ENCODE peak calls at places on chromosomes 4 and X, in six cellular contexts. R is tibial artery; A is pancreas; K is heart left ventricle; Q is naive thymus-derived CD4-positive, alpha-beta T cell; W is SK-N-SH. H is an unnamed sample. For H3K9me3 and H3K27me3, the result is how much of the 10 kb centered on the place peaks cover.

GRCh38 chr4:11700751-11701226 is 272.1 kb upstream of the HS3ST1 start:
- DNase-seq in R (no peak), A (no peak), K (no peak), Q (no peak), W (no peak), H (no peak)

GRCh38 chr4:21490682-21491081 is 457.9 kb downstream of the KCNIP4 start:
- DNase-seq in R (no peak), A (no peak), K (no peak), Q (no peak), W (no peak), H (no peak)

GRCh38 chrX:357693-358471 is 28.8 kb downstream of the PPP2R3B start:
- DNase-seq in R (peak), A (no peak), K (peak), Q (no peak), W (no peak), H (no peak)

GRCh38 chrX:19683817-19684216 is 168.5 kb upstream of the MAP3K15 start:
- DNase-seq in R (no peak), A (no peak), K (no peak), Q (no peak), W (no peak), H (no peak)

GRCh38 chr4:106868381-106869035 is 167.6 kb downstream of the DKK2 start:
- DNase-seq in R (no peak), A (no peak), K (no peak), Q (no peak), W (no peak), H (no peak)

GRCh38 chr4:128846063-128846462 is 36.6 kb downstream of the JADE1 start:
- DNase-seq in R (no peak), A (no peak), K (no peak), Q (no peak), W (no peak), H (no peak)

GRCh38 chr4:188930822-188931221 is 791.6 kb downstream of the TRIML1 start:
- DNase-seq in R (no peak), A (no peak), K (no peak), Q (no peak), W (no peak), H (peak)

GRCh38 chr4:7774301-7775019 is 165.2 kb downstream of the AFAP1 start:
- DNase-seq in R (peak), A (no peak), K (no peak), Q (no peak), W (no peak), H (no peak)

GRCh38 chr4:145098675-145099037 is 545 bp downstream of the ABCE1 start:
- DNase-seq in R (no peak), A (no peak), K (peak), Q (no peak), W (peak), H (peak)

GRCh38 chr4:67702166-67702565 is 1.2 kb upstream of the UBA6 start:
- DNase-seq in R (no peak), A (no peak), K (no peak), Q (no peak), W (no peak), H (no peak)

GRCh38 chr4:182770259-182770968 is 146.8 kb downstream of the DCTD start:
- DNase-seq in R (no peak), A (no peak), K (no peak), Q (no peak), W (no peak), H (no peak)

GRCh38 chrX:56745019-56745418 is 16.0 kb downstream of the NBDY start:
- DNase-seq in R (no peak), A (no peak), K (no peak), Q (no peak), W (no peak), H (no peak)

GRCh38 chrX:47918274-47918673 is 81.6 kb downstream of the ZNF81 start:
- DNase-seq in R (no peak), A (no peak), K (no peak), Q (no peak), W (no peak), H (no peak)

GRCh38 chrX:47915886-47916493 is 79.3 kb downstream of the ZNF81 start:
- DNase-seq in R (no peak), A (no peak), K (no peak), Q (no peak), W (no peak), H (no peak)
- H3K9me3 ChIP-seq in R (under half), A (under half), K (under half), Q (under half), W (under half), H (under half)

DNA sequence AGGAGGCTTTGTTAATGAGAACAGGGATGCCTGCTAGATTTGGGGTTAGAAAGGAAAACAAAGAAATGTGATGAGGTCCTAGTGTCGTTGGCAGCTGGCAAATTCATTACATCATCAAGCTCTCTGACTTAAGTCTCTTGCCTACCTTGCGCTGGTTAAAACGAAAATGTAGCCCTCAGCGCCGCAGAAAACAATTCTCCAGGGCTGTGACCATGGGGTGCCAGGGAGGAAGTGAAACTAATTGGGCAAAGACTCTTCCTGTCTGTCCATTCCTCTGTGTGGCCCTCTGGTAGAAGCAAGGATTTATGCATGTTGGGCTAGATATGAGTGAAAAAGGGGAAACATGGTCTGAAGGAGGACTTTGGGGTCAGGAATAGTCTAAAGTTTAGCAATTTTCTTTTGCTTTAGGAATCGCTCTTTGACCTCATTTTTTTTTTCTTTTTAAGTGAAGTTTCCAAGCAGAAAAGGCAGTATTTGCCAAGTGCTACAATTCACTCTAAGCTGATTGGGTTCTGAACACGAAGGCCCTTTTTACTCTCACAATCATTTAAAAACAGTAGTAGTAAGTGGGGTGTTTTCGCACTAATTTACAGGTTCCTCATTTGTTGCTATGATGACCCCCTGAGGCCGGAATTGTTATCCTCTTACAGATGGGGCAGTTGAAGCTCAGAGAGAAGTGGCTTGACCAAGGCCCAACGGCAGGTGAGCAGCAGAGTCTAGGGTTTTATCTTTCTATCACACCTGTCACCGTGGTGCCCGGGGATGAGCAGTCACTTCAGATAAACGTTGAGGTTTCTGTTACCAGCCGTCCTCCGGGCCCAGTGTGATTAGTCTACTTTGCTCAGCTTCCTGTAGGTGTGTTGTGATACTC is 27.3 kb upstream of the CHRNA9 start:
- DNase-seq in R (no peak), A (no peak), K (peak), Q (peak), W (no peak), H (no peak)
- H3K4me3 ChIP-seq in R (no peak), A (no peak), K (no peak), Q (peak), W (no peak), H (no peak)

GRCh38 chrX:25009407-25009806 is 6.4 kb downstream of the ARX start:
- DNase-seq in R (no peak), A (no peak), K (no peak), Q (no peak), W (peak), H (no peak)

GRCh38 chrX:25006586-25007058 is 9.1 kb downstream of the ARX start:
- DNase-seq in R (no peak), A (no peak), K (no peak), Q (no peak), W (no peak), H (no peak)

GRCh38 chrX:25005034-25005381 is 10.8 kb downstream of the ARX start:
- DNase-seq in R (no peak), A (no peak), K (no peak), Q (no peak), W (no peak), H (no peak)

GRCh38 chrX:25005382-25006185 is 10.2 kb downstream of the ARX start:
- DNase-seq in R (no peak), A (peak), K (peak), Q (no peak), W (no peak), H (no peak)

GRCh38 chrX:25007059-25008053 is 8.4 kb downstream of the ARX start:
- DNase-seq in R (no peak), A (peak), K (no peak), Q (no peak), W (no peak), H (no peak)
- H3K27me3 ChIP-seq in R (half or more), A (half or more), K (half or more), Q (under half), W (under half), H (half or more)

GRCh38 chrX:2220296-2220695 is 280.5 kb downstream of the DHRSX start:
- DNase-seq in R (peak), A (no peak), K (no peak), Q (no peak), W (no peak), H (no peak)
- H3K9me3 ChIP-seq in R (under half), A (under half), K (under half), Q (half or more), W (under half), H (under half)

GRCh38 chrX:108735680-108736508 is 469 bp downstream of the IRS4 start:
- DNase-seq in R (no peak), A (peak), K (no peak), Q (no peak), W (peak), H (no peak)
- H3K4me3 ChIP-seq in R (peak), A (no peak), K (peak), Q (no peak), W (no peak), H (peak)

GRCh38 chr4:165600959-165601674 is 222.3 kb downstream of the CPE start:
- DNase-seq in R (no peak), A (no peak), K (no peak), Q (no peak), W (no peak), H (no peak)
- H3K27me3 ChIP-seq in R (under half), A (under half), K (under half), Q (under half), W (under half), H (under half)

GRCh38 chrX:57929373-57929772 is 19.1 kb upstream of the ZXDA start:
- DNase-seq in R (no peak), A (no peak), K (no peak), Q (no peak), W (no peak), H (no peak)

GRCh38 chrX:57930051-57930450 is 19.8 kb upstream of the ZXDA start:
- DNase-seq in R (no peak), A (no peak), K (no peak), Q (no peak), W (no peak), H (no peak)

DNA sequence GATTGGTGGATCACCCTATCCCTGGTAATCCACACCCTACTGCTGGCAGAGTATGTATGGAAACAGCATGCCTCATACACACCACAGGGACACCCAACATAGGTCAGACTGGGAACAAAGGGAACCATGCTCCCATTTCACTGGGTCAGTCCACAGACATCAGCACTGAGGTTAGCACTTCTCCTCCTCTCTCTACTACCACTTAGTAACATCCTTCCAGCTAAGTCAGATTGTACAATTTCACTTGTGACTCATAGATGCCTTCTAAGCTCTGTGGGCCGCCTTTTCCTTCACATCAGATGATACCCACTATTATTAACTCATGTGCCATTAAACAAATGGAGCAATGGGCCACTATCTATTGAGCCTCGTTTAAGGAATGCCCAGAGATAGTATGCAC is 15.5 kb upstream of the ZXDA start:
- DNase-seq in R (no peak), A (no peak), K (no peak), Q (no peak), W (no peak), H (no peak)
- H3K9me3 ChIP-seq in R (under half), A (under half), K (under half), Q (under half), W (under half), H (under half)

GRCh38 chr4:152696764-152697250 is 17.0 kb upstream of the TMEM154 start:
- DNase-seq in R (no peak), A (no peak), K (no peak), Q (no peak), W (no peak), H (no peak)
- H3K4me3 ChIP-seq in R (no peak), A (no peak), K (no peak), Q (no peak), W (no peak), H (no peak)

GRCh38 chr4:110617095-110617494 is 5.8 kb downstream of the PITX2 start:
- DNase-seq in R (no peak), A (no peak), K (no peak), Q (no peak), W (no peak), H (no peak)

GRCh38 chr4:110618091-110619000 is 4.5 kb downstream of the PITX2 start:
- DNase-seq in R (no peak), A (peak), K (no peak), Q (no peak), W (no peak), H (no peak)

GRCh38 chr4:110615366-110616161 is 7.3 kb downstream of the PITX2 start:
- DNase-seq in R (no peak), A (no peak), K (no peak), Q (no peak), W (no peak), H (no peak)

GRCh38 chr4:110614981-110615365 is 7.9 kb downstream of the PITX2 start:
- DNase-seq in R (no peak), A (no peak), K (no peak), Q (no peak), W (no peak), H (no peak)

DNA sequence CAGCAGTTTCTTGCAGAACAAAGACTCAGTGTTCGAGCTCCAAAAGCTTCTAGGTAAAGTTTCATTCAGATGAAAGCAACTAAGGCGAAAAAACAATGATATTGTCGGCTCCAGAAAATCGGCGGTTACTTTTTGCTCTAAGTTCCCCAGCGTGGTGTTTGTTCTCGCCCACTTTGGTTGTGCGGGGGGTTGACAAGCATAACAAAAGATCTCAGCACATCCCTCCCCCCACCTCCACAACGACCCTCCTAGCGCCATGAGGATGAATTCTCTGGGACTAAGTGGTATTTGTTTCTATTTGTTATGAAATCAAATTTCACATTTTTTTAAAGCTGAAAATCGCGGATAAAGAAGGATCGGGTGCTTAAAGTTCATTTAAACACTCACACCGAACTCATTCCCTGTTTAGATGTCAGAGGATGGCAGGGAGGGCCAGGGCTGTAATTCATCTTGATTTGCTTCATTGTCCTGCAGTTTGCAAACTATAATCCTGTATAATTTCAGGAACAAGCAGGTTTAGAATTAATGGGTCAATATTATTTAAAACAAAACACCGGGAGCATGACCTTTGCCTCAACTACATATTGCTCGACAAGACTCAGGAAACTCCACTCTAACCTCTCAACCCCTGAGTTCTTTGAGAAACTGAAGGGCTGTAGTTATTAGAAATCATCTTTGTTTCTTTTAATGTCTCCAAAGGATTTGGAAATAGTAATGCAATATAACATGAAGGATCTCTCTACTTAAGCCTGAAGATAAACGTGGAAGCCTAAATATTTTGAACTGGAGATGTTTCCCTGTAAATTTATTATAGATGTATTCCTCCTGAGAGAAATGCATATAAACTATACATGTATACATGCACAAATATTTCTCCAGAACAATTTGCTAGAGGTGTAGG is 6.5 kb downstream of the PITX2 start:
- DNase-seq in R (no peak), A (no peak), K (no peak), Q (no peak), W (no peak), H (no peak)
- H3K27me3 ChIP-seq in R (half or more), A (half or more), K (half or more), Q (under half), W (half or more), H (half or more)

H was measured in BE2C.